ENCODE peak calls at places on chromosomes 1 and 21, in four cellular contexts. R is central memory CD8-positive, alpha-beta T cell; K is NCI-H1092 treated with DMSO at 0.1 percent for 48 hours; M is stimulated activated naive CD8-positive, alpha-beta T cell treated with anti-CD3 and anti-CD28 coated beads, Interleukin-15, amount 100 ng/mL, for 72 hours. N is an unnamed sample.

GRCh38 chr1:171286032-171286705 is 27.8 kb upstream of the FMO4 start:
- DNase-seq in R (no peak), K (no peak), M (no peak), N (no peak)

GRCh38 chr1:25195835-25196234 is 36.5 kb downstream of the SYF2 start:
- DNase-seq in R (no peak), K (no peak), M (no peak), N (no peak)

GRCh38 chr1:186715887-186716809 is 35.9 kb upstream of the PTGS2 start:
- DNase-seq in R (no peak), K (no peak), M (no peak), N (no peak)

GRCh38 chr1:202085682-202086373 is 36.9 kb upstream of the GPR37L1 start:
- DNase-seq in R (no peak), K (peak), M (no peak), N (no peak)

GRCh38 chr1:60978421-60979357 is 103.7 kb upstream of the NFIA start:
- DNase-seq in R (peak), K (peak), M (peak), N (peak)

GRCh38 chr1:152537496-152537895 is 23.2 kb downstream of the CRCT1 start:
- DNase-seq in R (no peak), K (no peak), M (no peak), N (no peak)

GRCh38 chr1:155052412-155053400 is 1.6 kb downstream of the ADAM15 start:
- DNase-seq in R (no peak), K (no peak), M (no peak), N (peak)

GRCh38 chr1:26861889-26862371 is 1.0 kb upstream of the SFN start:
- DNase-seq in R (no peak), K (no peak), M (no peak), N (no peak)

GRCh38 chr1:196324345-196324744 is 283.9 kb downstream of the KCNT2 start:
- DNase-seq in R (no peak), K (peak), M (no peak), N (no peak)

GRCh38 chr1:182761396-182762395 is 27.9 kb upstream of the NPL start:
- DNase-seq in R (no peak), K (peak), M (no peak), N (no peak)

GRCh38 chr1:221336141-221336540 is 405.7 kb downstream of the DUSP10 start:
- DNase-seq in R (no peak), K (no peak), M (no peak), N (no peak)

GRCh38 chr21:44366586-44367211 is 13.3 kb downstream of the TRPM2 start:
- DNase-seq in R (no peak), K (no peak), M (no peak), N (no peak)

GRCh38 chr1:208423522-208423921 is 179.3 kb upstream of the PLXNA2 start:
- DNase-seq in R (no peak), K (no peak), M (no peak), N (no peak)

GRCh38 chr1:27111771-27112573 is 43.0 kb downstream of the SLC9A1 start:
- DNase-seq in R (peak), K (no peak), M (peak), N (peak)

GRCh38 chr21:25887646-25888321 is 153.0 kb downstream of the GABPA start:
- DNase-seq in R (no peak), K (no peak), M (no peak), N (no peak)

GRCh38 chr1:212432706-212433576 is at the start of gene NENF:
- DNase-seq in R (peak), K (peak), M (peak), N (peak)

GRCh38 chr1:65036614-65037180 is 70.3 kb upstream of the JAK1 start:
- DNase-seq in R (no peak), K (no peak), M (no peak), N (no peak)

GRCh38 chr1:162626733-162627132 is 5.5 kb upstream of the DDR2 start:
- DNase-seq in R (no peak), K (no peak), M (no peak), N (no peak)

GRCh38 chr1:53299233-53299632 is 28.6 kb downstream of the LRP8 start:
- DNase-seq in R (no peak), K (no peak), M (no peak), N (no peak)

GRCh38 chr1:207959995-207960745 is 49.2 kb upstream of the CD34 start:
- DNase-seq in R (no peak), K (no peak), M (no peak), N (no peak)

GRCh38 chr1:162387226-162388082 is 5.9 kb downstream of the C1orf226 start:
- DNase-seq in R (no peak), K (no peak), M (no peak), N (no peak)

GRCh38 chr1:173411835-173412742 is 65.0 kb upstream of the PRDX6 start:
- DNase-seq in R (no peak), K (no peak), M (no peak), N (no peak)

GRCh38 chr1:44484155-44484688 is 79.2 kb downstream of the RNF220 start:
- DNase-seq in R (no peak), K (no peak), M (no peak), N (no peak)

GRCh38 chr1:13749543-13750307 is 49.7 kb downstream of the PRDM2 start:
- DNase-seq in R (no peak), K (peak), M (peak), N (no peak)

GRCh38 chr1:37392051-37392450 is 82.3 kb upstream of the ZC3H12A start:
- DNase-seq in R (no peak), K (peak), M (no peak), N (no peak)

GRCh38 chr1:12186277-12186985 is 19.6 kb downstream of the TNFRSF1B start:
- DNase-seq in R (no peak), K (no peak), M (no peak), N (no peak)

GRCh38 chr1:201708085-201708512 is 120.9 kb upstream of the IPO9 start:
- DNase-seq in R (no peak), K (no peak), M (no peak), N (no peak)

GRCh38 chr1:9518454-9518998 is 20.7 kb upstream of the SLC25A33 start:
- DNase-seq in R (no peak), K (no peak), M (no peak), N (no peak)

GRCh38 chr1:149848811-149849210 is 50.6 kb upstream of the BOLA1 start:
- DNase-seq in R (no peak), K (no peak), M (peak), N (no peak)

GRCh38 chr21:14074177-14074576 is 136.6 kb downstream of the LIPI start:
- DNase-seq in R (no peak), K (no peak), M (no peak), N (no peak)

GRCh38 chr1:231808990-231809389 is 182.4 kb downstream of the DISC1 start:
- DNase-seq in R (no peak), K (no peak), M (no peak), N (no peak)

GRCh38 chr1:156150107-156151000 is 3.0 kb upstream of the SEMA4A start:
- DNase-seq in R (no peak), K (no peak), M (no peak), N (no peak)

GRCh38 chr1:186519981-186520380 is 59.1 kb upstream of the PDC start:
- DNase-seq in R (no peak), K (no peak), M (no peak), N (no peak)

GRCh38 chr1:226063362-226064167 is 1.0 kb downstream of the H3-3A start:
- DNase-seq in R (peak), K (peak), M (peak), N (peak)

GRCh38 chr1:156295391-156295947 is at the start of gene GLMP:
- DNase-seq in R (no peak), K (peak), M (peak), N (peak)